ENCODE peak calls at places on chromosomes 4 and X, in seven cellular contexts. K, N, C, W, S, Q and O are unnamed samples.

GRCh38 chr4:108355523-108356208 is 186.9 kb upstream of the LEF1 start:
- DNase-seq in S (no peak), Q (no peak), N (no peak), W (no peak), C (no peak), K (no peak), O (no peak)

GRCh38 chr4:35252866-35253265 is 991.4 kb downstream of the ARAP2 start:
- DNase-seq in C (no peak), N (no peak), K (no peak), W (no peak), Q (no peak), S (no peak), O (no peak)

GRCh38 chr4:3145251-3145908 is 70.9 kb downstream of the HTT start:
- DNase-seq in N (no peak), Q (no peak), W (no peak), S (no peak), C (no peak), K (no peak), O (no peak)

GRCh38 chrX:53073115-53073581 is 9.0 kb upstream of the TSPYL2 start:
- DNase-seq in W (no peak), K (no peak), Q (no peak), N (no peak), C (no peak), S (no peak), O (no peak)

GRCh38 chrX:7690842-7691241 is 152.1 kb upstream of the VCX start:
- DNase-seq in N (no peak), W (no peak), K (no peak), C (no peak), Q (no peak), S (no peak), O (no peak)

GRCh38 chrX:136759968-136760367 is 20.8 kb downstream of the ARHGEF6 start:
- DNase-seq in N (no peak), S (no peak), W (no peak), K (no peak), C (no peak), Q (no peak), O (no peak)

GRCh38 chr4:177264788-177265422 is 44.8 kb upstream of the NEIL3 start:
- DNase-seq in N (no peak), S (no peak), C (no peak), W (no peak), K (no peak), Q (no peak), O (no peak)

GRCh38 chr4:102608190-102608589 is 107.0 kb downstream of the NFKB1 start:
- DNase-seq in W (no peak), N (peak), S (no peak), C (no peak), K (no peak), Q (no peak), O (no peak)

GRCh38 chr4:76251448-76252270 is at the start of gene FAM47E:
- DNase-seq in N (no peak), W (peak), S (peak), C (peak), Q (peak), K (peak), O (peak)

GRCh38 chr4:128700659-128701350 is 108.7 kb upstream of the JADE1 start:
- DNase-seq in S (no peak), C (no peak), W (no peak), K (no peak), Q (no peak), N (no peak), O (no peak)

GRCh38 chrX:97021680-97022079 is 138.0 kb downstream of the RPA4 start:
- DNase-seq in C (no peak), Q (no peak), W (no peak), N (peak), K (no peak), S (no peak), O (no peak)

GRCh38 chr4:89175611-89176010 is 64.3 kb downstream of the TIGD2 start:
- DNase-seq in Q (no peak), W (no peak), K (no peak), S (no peak), C (no peak), N (no peak), O (no peak)

GRCh38 chr4:26365537-26366150 is 44.8 kb downstream of the RBPJ start:
- DNase-seq in W (no peak), N (no peak), S (no peak), C (no peak), Q (no peak), K (no peak), O (no peak)

GRCh38 chrX:41870719-41871151 is 52.6 kb downstream of the CASK start:
- DNase-seq in C (no peak), N (no peak), K (no peak), W (no peak), S (no peak), Q (no peak), O (no peak)